ENCODE peak calls at places on chromosomes 2 and 18, in four cellular contexts. N, Y, B and K are unnamed samples. For H3K9me3 and H3K4me1, the result is how much of the 10 kb centered on the place peaks cover.

GRCh38 chr2:220394433-220394832 is 767.0 kb downstream of the SLC4A3 start:
- DNase-seq in Y (no peak), B (no peak), N (no peak), K (no peak)

GRCh38 chr2:235032949-235033348 is 81.1 kb downstream of the SH3BP4 start:
- DNase-seq in Y (no peak), N (no peak), B (no peak), K (no peak)

GRCh38 chr2:68234405-68234804 is 17.9 kb downstream of the PPP3R1 start:
- DNase-seq in Y (no peak), N (no peak), B (no peak), K (no peak)

GRCh38 chr2:37897511-37897910 is 27.6 kb upstream of the RMDN2 start:
- DNase-seq in Y (no peak), B (no peak), N (no peak), K (no peak)

GRCh38 chr2:201854221-201854801 is 48.0 kb downstream of the CDK15 start:
- DNase-seq in Y (no peak), B (no peak), N (no peak), K (no peak)

GRCh38 chr18:13570216-13570615 is 156.1 kb downstream of the FAM210A start:
- DNase-seq in Y (no peak), B (no peak), N (no peak), K (no peak)

GRCh38 chr2:189115126-189115525 is 64.4 kb downstream of the COL5A2 start:
- DNase-seq in B (no peak), N (no peak), Y (no peak), K (no peak)

GRCh38 chr18:564708-565561 is 15.2 kb upstream of the CETN1 start:
- DNase-seq in N (no peak), B (no peak), Y (no peak), K (no peak)

GRCh38 chr18:3360211-3360610 is 89.8 kb upstream of the TGIF1 start:
- DNase-seq in B (no peak), N (no peak), Y (no peak), K (no peak)

GRCh38 chr2:38835990-38836389 is 39.7 kb downstream of the DHX57 start:
- DNase-seq in Y (no peak), N (no peak), B (no peak), K (no peak)

GRCh38 chr2:152047826-152048476 is 50.9 kb downstream of the CACNB4 start:
- DNase-seq in N (no peak), B (no peak), Y (no peak), K (no peak)

GRCh38 chr2:155525194-155525593 is 807.3 kb downstream of the NR4A2 start:
- DNase-seq in N (peak), Y (no peak), B (no peak), K (no peak)

GRCh38 chr2:221254281-221254680 is 317.8 kb downstream of the EPHA4 start:
- DNase-seq in N (no peak), Y (no peak), B (no peak), K (no peak)

GRCh38 chr2:97718942-97719341 is 5.6 kb downstream of the ZAP70 start:
- DNase-seq in N (no peak), B (peak), Y (peak), K (no peak)

GRCh38 chr18:76679877-76680276 is 142.5 kb upstream of the ZNF236 start:
- DNase-seq in N (no peak), Y (no peak), B (no peak), K (no peak)

GRCh38 chr2:127181851-127182250 is 38.2 kb downstream of the CYP27C1 start:
- DNase-seq in B (no peak), Y (no peak), N (no peak), K (no peak)

GRCh38 chr2:174184504-174184903 is 63.8 kb downstream of the OLA1 start:
- DNase-seq in Y (no peak), B (no peak), N (no peak), K (no peak)

GRCh38 chr2:122993592-122993991 is 1031.5 kb upstream of the CNTNAP5 start:
- DNase-seq in B (no peak), N (no peak), Y (no peak), K (no peak)

GRCh38 chr18:63454497-63454896 is 22.3 kb upstream of the SERPINB5 start:
- DNase-seq in Y (no peak), N (no peak), B (no peak), K (no peak)

GRCh38 chr18:74819433-74820059 is 221.9 kb downstream of the ZNF407 start:
- DNase-seq in N (no peak), Y (no peak), B (no peak), K (no peak)

GRCh38 chr2:216348909-216349308 is 23.4 kb downstream of the MARCHF4 start:
- DNase-seq in B (no peak), Y (no peak), N (no peak), K (no peak)

GRCh38 chr2:195533771-195534642 is 123.0 kb upstream of the SLC39A10 start:
- DNase-seq in B (no peak), Y (peak), N (no peak), K (peak)

GRCh38 chr2:193966590-193966989 is 1690.4 kb upstream of the SLC39A10 start:
- DNase-seq in Y (no peak), N (no peak), B (no peak), K (no peak)

GRCh38 chr2:26847663-26848335 is at the start of gene DPYSL5:
- DNase-seq in N (no peak), B (no peak), Y (no peak), K (no peak)

GRCh38 chr2:47226124-47227040 is 71.3 kb upstream of the STPG4 start:
- DNase-seq in B (no peak), N (no peak), Y (no peak), K (no peak)

GRCh38 chr2:17822452-17823117 is 6.3 kb downstream of the MSGN1 start:
- DNase-seq in B (no peak), N (no peak), Y (no peak), K (no peak)

GRCh38 chr2:179749210-179749609 is 112.2 kb downstream of the ZNF385B start:
- DNase-seq in Y (no peak), N (no peak), B (no peak), K (no peak)

GRCh38 chr2:127067620-127068350 is 39.2 kb downstream of the BIN1 start:
- DNase-seq in N (peak), Y (peak), B (peak), K (peak)

GRCh38 chr2:216590780-216591179 is 42.4 kb upstream of the IGFBP2 start:
- DNase-seq in B (no peak), Y (no peak), N (peak), K (no peak)

GRCh38 chr2:169478339-169478738 is 955 bp upstream of the BBS5 start:
- DNase-seq in Y (no peak), N (no peak), B (no peak), K (no peak)

GRCh38 chr18:63982361-63982760 is 12.5 kb downstream of the SERPINB8 start:
- DNase-seq in N (no peak), B (no peak), Y (no peak), K (no peak)

GRCh38 chr2:84878896-84879594 is 1.8 kb downstream of the TRABD2A start:
- DNase-seq in Y (no peak), N (no peak), B (no peak), K (no peak)

GRCh38 chr2:218853766-218854165 is 5.8 kb upstream of the WNT6 start:
- DNase-seq in Y (no peak), N (no peak), B (no peak), K (no peak)

GRCh38 chr2:108423067-108423466 is 25.9 kb upstream of the GCC2 start:
- DNase-seq in Y (no peak), B (no peak), N (no peak), K (no peak)

GRCh38 chr2:235113854-235114253 is 162.0 kb downstream of the SH3BP4 start:
- DNase-seq in Y (no peak), N (no peak), B (no peak), K (no peak)

DNA sequence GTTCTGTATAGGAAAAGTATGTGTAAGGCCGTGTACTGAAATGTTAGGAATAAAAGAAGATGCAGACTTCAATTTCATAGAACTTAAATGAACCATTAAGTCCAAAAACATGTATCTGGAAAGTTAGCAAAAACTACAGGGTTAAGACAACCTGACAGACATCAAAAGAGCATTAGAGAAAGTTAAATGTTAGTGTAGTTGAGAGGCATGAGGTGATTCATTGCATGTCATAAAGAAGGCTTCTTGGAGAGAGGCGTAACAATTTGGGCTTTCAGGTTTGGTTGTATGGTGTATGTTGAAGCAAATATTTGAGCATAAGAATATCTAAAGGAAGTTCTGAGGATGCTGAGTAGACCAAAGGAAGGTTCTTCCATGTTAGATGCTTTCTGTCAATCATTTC is 6.3 kb downstream of the EPC2 start:
- DNase-seq in B (no peak), N (no peak), Y (no peak), K (no peak)
- H3K9me3 ChIP-seq in B (under half), N (under half), Y (under half), K (under half)

DNA sequence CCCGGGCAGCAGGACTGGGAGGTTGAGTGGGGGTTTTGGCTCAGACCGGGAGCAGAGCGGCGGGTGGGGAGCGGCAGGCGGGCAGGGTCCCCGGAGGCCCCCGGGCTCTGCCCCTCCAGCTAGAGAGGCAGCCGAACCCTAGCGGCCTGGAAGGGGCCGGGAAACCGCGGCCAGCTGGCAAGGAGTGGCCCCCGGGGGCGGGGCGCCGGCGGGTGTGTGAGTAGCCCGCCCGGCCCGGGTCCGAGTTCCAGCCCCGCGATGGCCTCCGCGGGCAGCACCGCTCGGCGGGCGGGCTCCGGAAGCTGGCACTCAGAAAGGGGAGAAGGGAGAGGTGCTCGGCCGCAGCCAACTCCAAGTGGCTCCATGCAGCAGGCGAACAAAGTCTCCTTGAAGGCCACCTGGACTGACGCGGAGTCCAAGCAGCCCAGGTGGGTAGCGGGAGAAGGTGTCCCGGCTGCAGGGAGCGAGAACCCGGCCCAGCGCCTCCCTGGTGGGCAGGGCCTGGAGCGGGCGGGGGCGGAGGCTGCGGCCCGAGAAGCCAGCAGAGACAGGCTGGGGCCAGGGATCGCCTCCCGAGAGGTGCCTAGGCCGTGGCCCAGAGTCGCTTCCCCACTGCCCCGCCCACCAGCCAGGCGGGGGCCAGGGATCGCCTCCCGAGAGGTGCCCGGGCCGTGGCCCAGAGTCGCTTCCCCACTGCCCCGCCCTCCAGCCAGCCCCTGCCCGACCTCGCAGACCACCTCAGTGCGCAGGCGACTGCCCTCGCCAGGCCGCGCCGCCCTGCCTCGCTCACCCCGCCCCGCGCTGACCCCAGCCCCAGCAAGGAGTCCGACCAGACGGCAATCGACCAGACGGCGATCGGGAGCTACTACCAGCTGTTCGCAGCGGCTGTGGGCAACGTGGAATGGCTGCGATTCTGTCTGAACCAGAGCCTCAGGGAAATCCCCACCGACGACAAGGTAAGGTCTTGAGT is at the start of gene ANKRD53:
- DNase-seq in Y (peak), B (peak), N (peak), K (peak)
- TF ChIP-seq CTCF in Y (no peak), B (no peak), N (no peak), K (no peak)

DNA sequence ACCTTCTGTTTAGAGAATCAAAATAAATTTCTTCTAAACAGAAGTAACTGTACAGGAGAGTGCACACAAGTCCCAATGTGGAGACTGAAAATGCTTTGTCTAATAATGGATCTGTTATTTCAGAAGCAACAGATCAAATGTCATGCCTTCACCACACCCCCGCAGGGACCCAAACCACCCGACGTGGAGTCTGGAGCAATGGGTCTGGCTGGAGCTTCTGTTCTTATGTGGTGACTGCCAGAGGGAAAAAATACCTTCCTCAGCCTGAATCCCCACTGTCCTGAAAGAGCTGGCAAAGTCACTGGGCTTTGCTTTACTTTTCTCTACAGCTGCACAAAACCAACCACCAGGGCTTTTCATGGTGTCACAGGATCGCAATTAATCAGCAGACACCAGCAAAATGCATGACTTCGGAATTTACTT is 119.0 kb upstream of the ZFP36L2 start:
- DNase-seq in N (no peak), B (no peak), Y (no peak), K (peak)
- H3K4me1 ChIP-seq in N (under half), B (under half), Y (under half), K (half or more)

GRCh38 chr2:80689106-80689505 is 384.6 kb upstream of the LRRTM1 start:
- DNase-seq in Y (no peak), B (no peak), N (no peak), K (no peak)

GRCh38 chr2:80687524-80687923 is 383.0 kb upstream of the LRRTM1 start:
- DNase-seq in Y (no peak), N (no peak), B (no peak), K (no peak)
- H3K9me3 ChIP-seq in Y (under half), N (under half), B (under half), K (under half)

GRCh38 chr2:241833938-241834852 is 24.5 kb downstream of the PDCD1 start:
- DNase-seq in Y (no peak), N (no peak), B (no peak), K (peak)

GRCh38 chr2:241834853-241835210 is 23.9 kb downstream of the PDCD1 start:
- DNase-seq in N (no peak), Y (no peak), B (no peak), K (no peak)

GRCh38 chr2:241837197-241837596 is 21.5 kb downstream of the PDCD1 start:
- DNase-seq in N (no peak), B (no peak), Y (no peak), K (no peak)

GRCh38 chr2:241835605-241836004 is 23.1 kb downstream of the PDCD1 start:
- DNase-seq in B (no peak), Y (no peak), N (no peak), K (no peak)

DNA sequence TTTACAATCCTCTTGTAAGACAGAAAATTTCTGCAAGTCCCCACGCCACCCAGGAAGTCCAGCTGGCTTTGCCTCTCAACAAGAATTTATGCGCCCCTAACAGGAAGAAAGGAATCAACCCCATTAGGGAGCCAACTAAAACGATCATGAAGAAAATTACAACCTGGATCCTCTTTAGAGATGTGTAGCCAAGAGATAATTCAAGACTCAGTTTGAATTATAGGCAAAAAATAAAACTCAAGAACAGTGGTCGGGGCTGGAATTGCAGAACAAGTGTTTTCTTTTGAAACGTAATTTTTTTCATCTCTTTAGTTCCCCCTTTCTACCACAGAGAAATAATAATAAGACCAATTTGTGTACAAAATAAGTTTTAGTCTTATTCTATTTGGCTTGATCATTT is 22.4 kb downstream of the PDCD1 start:
- DNase-seq in N (no peak), B (no peak), Y (no peak), K (no peak)
- TF ChIP-seq CTCF in N (no peak), B (no peak), Y (no peak), K (peak)